ENCODE peak calls at places on chromosomes 5 and 9, in four cellular contexts. H, G, I and N are unnamed samples.

GRCh38 chr5:178454821-178455479 is 135.2 kb downstream of the COL23A1 start:
- DNase-seq in H (no peak), G (no peak), I (peak; percentile 13), N (no peak)

GRCh38 chr5:40984884-40985283 is 75.6 kb downstream of the C7 start:
- DNase-seq in G (no peak), H (no peak), I (no peak), N (no peak)

GRCh38 chr5:157193699-157194424 is 13.2 kb downstream of the ITK start:
- DNase-seq in H (peak; percentile 48), I (no peak), G (peak; percentile 23), N (no peak)

GRCh38 chr5:176185133-176185733 is 53.0 kb upstream of the SIMC1 start:
- DNase-seq in G (no peak), H (no peak), I (no peak), N (no peak)

GRCh38 chr5:56814361-56814962 is 887 bp upstream of the MAP3K1 start:
- DNase-seq in H (peak; percentile 37), G (peak; percentile 36), I (peak; percentile 78), N (peak; percentile 45)

GRCh38 chr5:58401701-58402100 is 58.2 kb downstream of the PLK2 start:
- DNase-seq in H (no peak), I (no peak), G (no peak), N (no peak)

GRCh38 chr5:1014781-1015221 is 6.2 kb downstream of the NKD2 start:
- DNase-seq in H (no peak), G (no peak), I (no peak), N (no peak)

GRCh38 chr5:38104497-38105230 is 153.7 kb upstream of the EGFLAM start:
- DNase-seq in G (no peak), H (no peak), I (no peak), N (no peak)

GRCh38 chr5:123997354-123998215 is 485.6 kb downstream of the CSNK1G3 start:
- DNase-seq in G (no peak), I (no peak), H (no peak), N (no peak)

GRCh38 chr5:15763754-15764153 is 263.8 kb downstream of the FBXL7 start:
- DNase-seq in G (no peak), I (no peak), H (no peak), N (no peak)

GRCh38 chr9:135928074-135928730 is 20.9 kb upstream of the CAMSAP1 start:
- DNase-seq in G (no peak), H (no peak), I (no peak), N (no peak)

GRCh38 chr5:7856855-7857254 is 5.9 kb upstream of the CFAP90 start:
- DNase-seq in H (no peak), G (no peak), I (no peak), N (no peak)

GRCh38 chr5:142466195-142466951 is 141.6 kb upstream of the SPRY4 start:
- DNase-seq in I (no peak), G (no peak), H (no peak), N (no peak)

GRCh38 chr5:107633171-107633901 is 37.4 kb downstream of the EFNA5 start:
- DNase-seq in H (no peak), I (no peak), G (no peak), N (no peak)

GRCh38 chr9:34363619-34364351 is 12.9 kb downstream of the MYORG start:
- DNase-seq in I (no peak), H (no peak), G (no peak), N (no peak)

GRCh38 chr9:94934816-94935328 is 208.4 kb downstream of the AOPEP start:
- DNase-seq in H (no peak), G (no peak), I (no peak), N (no peak)

GRCh38 chr5:154461531-154461930 is 15.7 kb downstream of the SAP30L start:
- DNase-seq in G (no peak), I (no peak), H (no peak), N (no peak)

GRCh38 chr5:137209232-137209810 is 289.8 kb downstream of the SPOCK1 start:
- DNase-seq in I (no peak), G (no peak), H (no peak), N (no peak)

GRCh38 chr5:178272591-178272990 is 40.0 kb upstream of the PHYKPL start:
- DNase-seq in H (no peak), I (no peak), G (no peak), N (no peak)

GRCh38 chr5:167853421-167853820 is 438.0 kb upstream of the WWC1 start:
- DNase-seq in G (no peak), H (no peak), I (no peak), N (no peak)

GRCh38 chr9:95740217-95741004 is 135.1 kb upstream of the ERCC6L2 start:
- DNase-seq in G (no peak), H (no peak), I (no peak), N (no peak)

GRCh38 chr5:59694416-59694815 is 199.1 kb downstream of the PDE4D start:
- DNase-seq in G (no peak), I (no peak), H (no peak), N (no peak)

GRCh38 chr9:129990269-129991005 is 52.6 kb downstream of the FNBP1 start:
- DNase-seq in G (peak; percentile 41), I (peak; percentile 39), H (peak; percentile 26), N (no peak)

DNA sequence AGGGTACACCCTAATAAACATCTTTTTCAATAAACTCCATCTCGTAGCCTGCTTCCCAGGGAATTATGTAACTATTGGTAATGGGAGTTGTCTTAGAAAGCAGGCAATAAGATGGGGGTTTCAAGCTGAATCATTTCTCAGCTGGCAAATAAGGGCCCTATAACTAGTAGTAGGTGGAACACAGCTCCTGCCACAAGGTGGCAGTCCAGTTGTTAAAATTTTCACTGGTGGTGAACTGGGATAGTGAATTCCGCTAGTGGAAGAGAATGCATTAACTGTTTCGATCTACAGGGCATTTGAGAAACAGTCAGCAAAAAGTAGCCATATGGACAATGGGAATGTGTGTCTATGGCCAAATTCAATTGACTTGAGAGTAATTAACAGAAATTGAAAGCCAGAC is 27.7 kb downstream of the PCDHB15 start:
- DNase-seq in H (no peak), I (no peak), G (no peak), N (no peak)
- H3K9me3 ChIP-seq in H (peaks cover 20% of the 10 kb centered on the region), I (peaks cover 95% of the 10 kb centered on the region), G (peaks cover 91% of the 10 kb centered on the region), N (peaks cover 14% of the 10 kb centered on the region)

GRCh38 chr9:3585616-3586015 is 59.8 kb upstream of the RFX3 start:
- DNase-seq in H (no peak), I (no peak), G (no peak), N (no peak)
- H3K9me3 ChIP-seq in H (peaks cover 4% of the 10 kb centered on the region), I (peaks cover 8% of the 10 kb centered on the region), G (peaks cover 35% of the 10 kb centered on the region), N (peaks cover 6% of the 10 kb centered on the region)

GRCh38 chr5:60972225-60972624 is 27.2 kb downstream of the NDUFAF2 start:
- DNase-seq in H (no peak), G (no peak), I (no peak), N (no peak)
- H3K9me3 ChIP-seq in H (no peaks in the 10 kb centered on the region), G (peaks cover 4% of the 10 kb centered on the region), I (peaks cover 7% of the 10 kb centered on the region), N (peaks cover 3% of the 10 kb centered on the region)

DNA sequence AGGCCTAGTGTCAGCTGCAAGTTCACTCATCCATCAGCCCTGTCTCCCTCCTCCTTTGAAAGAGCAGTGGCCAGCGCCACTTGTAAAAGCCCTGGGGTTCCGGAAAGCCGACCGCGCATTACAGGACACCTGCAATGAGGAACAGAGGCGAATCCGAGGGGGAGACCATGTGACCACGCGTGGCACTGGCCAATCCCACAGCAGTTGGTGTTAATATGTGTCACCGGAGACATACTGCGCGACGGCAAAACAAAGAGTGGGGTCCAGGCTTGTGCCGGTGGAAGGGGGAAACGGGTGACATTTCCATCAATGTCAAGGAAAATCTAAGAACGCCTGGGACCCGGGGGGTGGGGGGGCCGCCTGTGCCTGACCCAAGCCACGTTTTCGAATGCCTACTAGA is 480.8 kb downstream of the SPATA31A7 start:
- DNase-seq in H (no peak), G (no peak), I (no peak), N (no peak)
- H3K9me3 ChIP-seq in H (no peaks in the 10 kb centered on the region), G (peaks cover 39% of the 10 kb centered on the region), I (peaks cover 48% of the 10 kb centered on the region), N (no peaks in the 10 kb centered on the region)

DNA sequence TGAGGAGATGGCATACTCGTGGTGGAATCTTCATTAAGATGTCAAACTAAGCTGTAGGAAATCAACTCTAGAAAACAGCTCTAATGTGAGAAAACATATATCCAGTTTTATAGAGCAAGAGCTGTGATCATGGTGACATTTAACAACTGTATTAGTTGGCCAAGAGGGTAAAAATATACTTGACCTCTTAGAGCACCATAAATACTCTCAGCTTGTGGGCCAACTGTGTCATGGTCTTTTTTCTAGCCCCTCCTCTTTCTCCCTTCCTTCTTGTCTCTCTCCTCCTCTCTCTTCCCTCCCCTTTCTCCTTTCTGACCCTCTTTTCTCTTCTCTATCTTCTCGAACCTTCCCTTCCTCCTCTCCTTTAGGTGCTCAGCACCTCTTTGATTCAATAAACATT is 54.7 kb downstream of the TMC1 start:
- DNase-seq in I (no peak), H (no peak), G (no peak), N (no peak)
- H3K9me3 ChIP-seq in I (no peaks in the 10 kb centered on the region), H (no peaks in the 10 kb centered on the region), G (no peaks in the 10 kb centered on the region), N (no peaks in the 10 kb centered on the region)